ENCODE peak calls at places on chromosomes 7 and 10, in ten cellular contexts. One of them, this sample, is unnamed.

GRCh38 chr7:132933076-132933466 is 148.8 kb downstream of the CHCHD3 start:
- DNase-seq in IMR-90: peak; percentile 80
- DNase-seq in epithelial cell of esophagus: peak; percentile 51
- DNase-seq in GM10248: no peak
- DNase-seq in lower leg skin: no peak
- DNase-seq in mammary epithelial cell: peak; percentile 3
- DNase-seq in keratinocyte: no peak
- DNase-seq in Caco-2: no peak
- DNase-seq in PC-9: no peak
- DNase-seq in cardiac muscle cell: peak; percentile 95
- DNase-seq in this sample: no peak

GRCh38 chr7:54788664-54789063 is 29.7 kb upstream of the SEC61G start:
- DNase-seq in PC-9: peak; percentile 79
- DNase-seq in lower leg skin: peak; percentile 45
- DNase-seq in IMR-90: peak; percentile 96
- DNase-seq in cardiac muscle cell: peak; percentile 87
- DNase-seq in mammary epithelial cell: peak; percentile 87
- DNase-seq in epithelial cell of esophagus: peak; percentile 93
- DNase-seq in keratinocyte: peak; percentile 63
- DNase-seq in GM10248: peak; percentile 54
- DNase-seq in Caco-2: peak; percentile 81
- DNase-seq in this sample: no peak

GRCh38 chr7:7596156-7596555 is 29.5 kb downstream of the MIOS start:
- DNase-seq in lower leg skin: no peak
- DNase-seq in mammary epithelial cell: no peak
- DNase-seq in epithelial cell of esophagus: no peak
- DNase-seq in cardiac muscle cell: no peak
- DNase-seq in keratinocyte: no peak
- DNase-seq in IMR-90: no peak
- DNase-seq in GM10248: no peak
- DNase-seq in PC-9: no peak
- DNase-seq in Caco-2: no peak
- DNase-seq in this sample: no peak

GRCh38 chr7:38671901-38672559 is 40.9 kb upstream of the AMPH start:
- DNase-seq in lower leg skin: no peak
- DNase-seq in GM10248: peak; percentile 39
- DNase-seq in Caco-2: no peak
- DNase-seq in keratinocyte: no peak
- DNase-seq in PC-9: no peak
- DNase-seq in epithelial cell of esophagus: no peak
- DNase-seq in cardiac muscle cell: no peak
- DNase-seq in IMR-90: no peak
- DNase-seq in mammary epithelial cell: no peak
- DNase-seq in this sample: no peak

GRCh38 chr10:71259815-71260501 is 47.6 kb downstream of the UNC5B start:
- DNase-seq in epithelial cell of esophagus: no peak
- DNase-seq in lower leg skin: peak; percentile 39
- DNase-seq in Caco-2: no peak
- DNase-seq in PC-9: peak; percentile 36
- DNase-seq in keratinocyte: no peak
- DNase-seq in GM10248: no peak
- DNase-seq in mammary epithelial cell: peak; percentile 23
- DNase-seq in IMR-90: no peak
- DNase-seq in cardiac muscle cell: no peak
- DNase-seq in this sample: no peak

GRCh38 chr10:74151879-74152722 is 1.1 kb downstream of the ADK start:
- DNase-seq in Caco-2: no peak
- DNase-seq in IMR-90: no peak
- DNase-seq in lower leg skin: no peak
- DNase-seq in GM10248: no peak
- DNase-seq in cardiac muscle cell: no peak
- DNase-seq in mammary epithelial cell: no peak
- DNase-seq in PC-9: no peak
- DNase-seq in epithelial cell of esophagus: no peak
- DNase-seq in keratinocyte: no peak
- DNase-seq in this sample: no peak

GRCh38 chr7:39880556-39880955 is 69.5 kb upstream of the CDK13 start:
- DNase-seq in epithelial cell of esophagus: peak; percentile 54
- DNase-seq in GM10248: peak; percentile 0
- DNase-seq in Caco-2: no peak
- DNase-seq in keratinocyte: no peak
- DNase-seq in cardiac muscle cell: peak; percentile 73
- DNase-seq in PC-9: no peak
- DNase-seq in IMR-90: peak; percentile 31
- DNase-seq in mammary epithelial cell: peak; percentile 13
- DNase-seq in lower leg skin: no peak
- DNase-seq in this sample: no peak

GRCh38 chr10:84267503-84268126 is 22.8 kb downstream of the RGR start:
- DNase-seq in Caco-2: no peak
- DNase-seq in keratinocyte: no peak
- DNase-seq in GM10248: peak; percentile 50
- DNase-seq in epithelial cell of esophagus: peak; percentile 81
- DNase-seq in mammary epithelial cell: peak; percentile 49
- DNase-seq in lower leg skin: no peak
- DNase-seq in IMR-90: peak; percentile 67
- DNase-seq in PC-9: peak; percentile 19
- DNase-seq in cardiac muscle cell: peak; percentile 51
- DNase-seq in this sample: no peak

GRCh38 chr7:118059209-118059608 is 124.8 kb upstream of the LSM8 start:
- DNase-seq in PC-9: no peak
- DNase-seq in keratinocyte: no peak
- DNase-seq in mammary epithelial cell: peak; percentile 64
- DNase-seq in IMR-90: peak; percentile 14
- DNase-seq in Caco-2: no peak
- DNase-seq in cardiac muscle cell: no peak
- DNase-seq in epithelial cell of esophagus: peak; percentile 79
- DNase-seq in lower leg skin: no peak
- DNase-seq in GM10248: no peak
- DNase-seq in this sample: no peak

GRCh38 chr7:120964088-120964487 is 13.5 kb downstream of the ING3 start:
- DNase-seq in Caco-2: no peak
- DNase-seq in epithelial cell of esophagus: no peak
- DNase-seq in cardiac muscle cell: no peak
- DNase-seq in PC-9: no peak
- DNase-seq in lower leg skin: no peak
- DNase-seq in GM10248: no peak
- DNase-seq in mammary epithelial cell: no peak
- DNase-seq in IMR-90: no peak
- DNase-seq in keratinocyte: no peak
- DNase-seq in this sample: no peak

GRCh38 chr7:43077732-43078391 is 34.6 kb upstream of the HECW1 start:
- DNase-seq in epithelial cell of esophagus: no peak
- DNase-seq in Caco-2: peak; percentile 50
- DNase-seq in GM10248: no peak
- DNase-seq in mammary epithelial cell: no peak
- DNase-seq in IMR-90: peak; percentile 18
- DNase-seq in keratinocyte: no peak
- DNase-seq in lower leg skin: no peak
- DNase-seq in cardiac muscle cell: peak; percentile 64
- DNase-seq in PC-9: no peak
- DNase-seq in this sample: no peak

GRCh38 chr10:122648599-122649428 is 50.8 kb downstream of the C10orf120 start:
- DNase-seq in IMR-90: peak; percentile 31
- DNase-seq in mammary epithelial cell: peak; percentile 16
- DNase-seq in epithelial cell of esophagus: peak; percentile 53
- DNase-seq in keratinocyte: no peak
- DNase-seq in PC-9: peak; percentile 37
- DNase-seq in GM10248: peak; percentile 45
- DNase-seq in cardiac muscle cell: peak; percentile 39
- DNase-seq in Caco-2: peak; percentile 50
- DNase-seq in lower leg skin: no peak
- DNase-seq in this sample: no peak

GRCh38 chr10:4151466-4151865 is 366.5 kb upstream of the KLF6 start:
- DNase-seq in PC-9: no peak
- DNase-seq in mammary epithelial cell: no peak
- DNase-seq in lower leg skin: no peak
- DNase-seq in IMR-90: peak; percentile 6
- DNase-seq in cardiac muscle cell: peak; percentile 6
- DNase-seq in Caco-2: no peak
- DNase-seq in epithelial cell of esophagus: no peak
- DNase-seq in GM10248: no peak
- DNase-seq in keratinocyte: no peak
- DNase-seq in this sample: no peak
- TF ChIP-seq CTCF in PC-9: no peak
- TF ChIP-seq CTCF in mammary epithelial cell: no peak
- TF ChIP-seq CTCF in lower leg skin: no peak
- TF ChIP-seq CTCF in IMR-90: no peak
- TF ChIP-seq CTCF in cardiac muscle cell: peak; percentile 17
- TF ChIP-seq CTCF in Caco-2: no peak
- TF ChIP-seq CTCF in epithelial cell of esophagus: no peak
- TF ChIP-seq CTCF in GM10248: no peak
- TF ChIP-seq CTCF in keratinocyte: peak; percentile 25
- TF ChIP-seq CTCF in this sample: no peak

GRCh38 chr10:79438021-79438698 is 7.3 kb downstream of the ZCCHC24 start:
- DNase-seq in mammary epithelial cell: no peak
- DNase-seq in GM10248: no peak
- DNase-seq in PC-9: no peak
- DNase-seq in epithelial cell of esophagus: no peak
- DNase-seq in Caco-2: no peak
- DNase-seq in keratinocyte: no peak
- DNase-seq in lower leg skin: no peak
- DNase-seq in IMR-90: no peak
- DNase-seq in cardiac muscle cell: no peak
- DNase-seq in this sample: peak; percentile 20
- TF ChIP-seq CTCF in mammary epithelial cell: no peak
- TF ChIP-seq CTCF in GM10248: no peak
- TF ChIP-seq CTCF in PC-9: peak; percentile 40
- TF ChIP-seq CTCF in epithelial cell of esophagus: no peak
- TF ChIP-seq CTCF in Caco-2: peak; percentile 36
- TF ChIP-seq CTCF in keratinocyte: peak; percentile 28
- TF ChIP-seq CTCF in lower leg skin: no peak
- TF ChIP-seq CTCF in IMR-90: no peak
- TF ChIP-seq CTCF in cardiac muscle cell: peak; percentile 45
- TF ChIP-seq CTCF in this sample: no peak

GRCh38 chr7:108164946-108165345 is 34.8 kb upstream of the LAMB4 start:
- DNase-seq in IMR-90: no peak
- DNase-seq in lower leg skin: no peak
- DNase-seq in mammary epithelial cell: no peak
- DNase-seq in PC-9: no peak
- DNase-seq in epithelial cell of esophagus: no peak
- DNase-seq in keratinocyte: no peak
- DNase-seq in GM10248: no peak
- DNase-seq in Caco-2: no peak
- DNase-seq in cardiac muscle cell: no peak
- DNase-seq in this sample: no peak
- TF ChIP-seq CTCF in IMR-90: no peak
- TF ChIP-seq CTCF in lower leg skin: no peak
- TF ChIP-seq CTCF in mammary epithelial cell: no peak
- TF ChIP-seq CTCF in PC-9: no peak
- TF ChIP-seq CTCF in epithelial cell of esophagus: no peak
- TF ChIP-seq CTCF in keratinocyte: no peak
- TF ChIP-seq CTCF in GM10248: no peak
- TF ChIP-seq CTCF in Caco-2: no peak
- TF ChIP-seq CTCF in cardiac muscle cell: no peak
- TF ChIP-seq CTCF in this sample: no peak

GRCh38 chr10:115710136-115710535 is 562.9 kb downstream of the GFRA1 start:
- DNase-seq in keratinocyte: no peak
- DNase-seq in Caco-2: no peak
- DNase-seq in GM10248: no peak
- DNase-seq in cardiac muscle cell: no peak
- DNase-seq in epithelial cell of esophagus: peak; percentile 12
- DNase-seq in mammary epithelial cell: no peak
- DNase-seq in lower leg skin: no peak
- DNase-seq in PC-9: no peak
- DNase-seq in IMR-90: no peak
- DNase-seq in this sample: no peak

GRCh38 chr10:115711306-115711705 is 561.7 kb downstream of the GFRA1 start:
- DNase-seq in Caco-2: no peak
- DNase-seq in GM10248: no peak
- DNase-seq in keratinocyte: no peak
- DNase-seq in lower leg skin: no peak
- DNase-seq in IMR-90: no peak
- DNase-seq in PC-9: no peak
- DNase-seq in cardiac muscle cell: no peak
- DNase-seq in mammary epithelial cell: no peak
- DNase-seq in epithelial cell of esophagus: no peak
- DNase-seq in this sample: no peak

DNA sequence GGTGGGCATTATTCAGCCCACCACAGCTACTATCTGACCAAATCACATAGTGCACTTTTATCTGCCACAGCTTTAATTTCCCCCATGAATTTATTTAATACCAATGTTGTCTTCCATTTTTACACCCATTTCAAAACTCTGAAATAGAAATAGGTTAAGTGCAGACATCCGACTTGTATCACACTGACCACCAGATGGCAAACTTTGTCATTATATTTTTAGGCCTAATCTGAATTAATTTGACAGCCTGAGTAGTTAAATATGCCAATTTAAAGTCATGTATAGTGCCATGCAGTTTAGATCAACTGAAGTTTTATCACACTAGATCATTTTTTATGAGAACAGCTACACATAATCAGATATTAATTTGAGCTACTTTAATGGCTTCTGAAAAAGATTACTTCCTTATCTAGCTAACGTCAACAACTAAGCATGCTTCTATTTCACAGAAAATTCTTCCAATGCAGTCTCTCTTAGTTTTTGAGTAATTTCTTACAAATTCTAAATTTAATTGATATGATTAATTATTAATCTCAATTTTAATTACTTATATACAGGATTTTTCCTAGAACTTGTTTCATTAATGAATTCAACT is 566.4 kb downstream of the GFRA1 start:
- DNase-seq in IMR-90: peak; percentile 30
- DNase-seq in GM10248: no peak
- DNase-seq in cardiac muscle cell: peak; percentile 37
- DNase-seq in mammary epithelial cell: peak; percentile 1
- DNase-seq in Caco-2: no peak
- DNase-seq in epithelial cell of esophagus: peak; percentile 41
- DNase-seq in keratinocyte: no peak
- DNase-seq in PC-9: no peak
- DNase-seq in lower leg skin: no peak
- DNase-seq in this sample: no peak
- TF ChIP-seq CTCF in IMR-90: peak; percentile 64
- TF ChIP-seq CTCF in GM10248: peak; percentile 14
- TF ChIP-seq CTCF in cardiac muscle cell: peak; percentile 50
- TF ChIP-seq CTCF in mammary epithelial cell: peak; percentile 53
- TF ChIP-seq CTCF in Caco-2: peak; percentile 48
- TF ChIP-seq CTCF in epithelial cell of esophagus: peak; percentile 54
- TF ChIP-seq CTCF in keratinocyte: no peak
- TF ChIP-seq CTCF in PC-9: peak; percentile 58
- TF ChIP-seq CTCF in lower leg skin: no peak
- TF ChIP-seq CTCF in this sample: no peak

GRCh38 chr10:113052076-113052830 is 102.2 kb downstream of the TCF7L2 start:
- DNase-seq in mammary epithelial cell: no peak
- DNase-seq in GM10248: no peak
- DNase-seq in lower leg skin: no peak
- DNase-seq in PC-9: no peak
- DNase-seq in IMR-90: no peak
- DNase-seq in keratinocyte: no peak
- DNase-seq in cardiac muscle cell: no peak
- DNase-seq in epithelial cell of esophagus: no peak
- DNase-seq in Caco-2: no peak
- DNase-seq in this sample: no peak
- TF ChIP-seq CTCF in mammary epithelial cell: no peak
- TF ChIP-seq CTCF in GM10248: no peak
- TF ChIP-seq CTCF in lower leg skin: no peak
- TF ChIP-seq CTCF in PC-9: peak; percentile 17
- TF ChIP-seq CTCF in IMR-90: peak; percentile 13
- TF ChIP-seq CTCF in keratinocyte: no peak
- TF ChIP-seq CTCF in cardiac muscle cell: peak; percentile 29
- TF ChIP-seq CTCF in epithelial cell of esophagus: no peak
- TF ChIP-seq CTCF in Caco-2: peak; percentile 39
- TF ChIP-seq CTCF in this sample: no peak